ENCODE peak calls at places on chromosome 12, in ten cellular contexts. R, B, F, N, K, T, A, D, Y and H are unnamed samples.
A peak's percentile ranks its signal among the peaks of the same experiment; 100 is the strongest.

GRCh38 chr12:91181053-91181452 is 1.6 kb downstream of the DCN start:
- DNase-seq in R (no peak), B (peak; percentile 27), F (no peak), N (no peak), K (peak; percentile 34), T (peak; percentile 8), A (no peak), D (no peak), Y (no peak), H (no peak)

GRCh38 chr12:9405861-9406563 is 197.8 kb upstream of the PZP start:
- DNase-seq in R (no peak), B (no peak), F (no peak), N (no peak), K (no peak), T (no peak), A (no peak), D (no peak), Y (no peak), H (peak; percentile 53)

GRCh38 chr12:132806857-132807256 is 21.8 kb downstream of the GOLGA3 start:
- DNase-seq in R (peak; percentile 35), B (no peak), F (no peak), N (no peak), K (no peak), T (no peak), A (no peak), D (no peak), Y (no peak), H (no peak)

GRCh38 chr12:115511971-115512370 is 765.5 kb downstream of the MED13L start:
- DNase-seq in R (no peak), B (no peak), F (no peak), N (no peak), K (no peak), T (no peak), A (no peak), D (no peak), Y (no peak), H (peak; percentile 12)

GRCh38 chr12:124906606-124907261 is 7.7 kb downstream of the UBC start:
- DNase-seq in R (peak; percentile 86), B (peak; percentile 95), F (peak; percentile 95), N (peak; percentile 88), K (peak; percentile 90), T (peak; percentile 75), A (peak; percentile 84), D (peak; percentile 99), Y (no peak), H (peak; percentile 80)

GRCh38 chr12:104604070-104604994 is 147.6 kb downstream of the CHST11 start:
- DNase-seq in R (no peak), B (peak; percentile 98), F (peak; percentile 97), N (peak; percentile 48), K (peak; percentile 96), T (peak; percentile 97), A (peak; percentile 67), D (peak; percentile 35), Y (no peak), H (peak; percentile 55)

GRCh38 chr12:129067482-129067881 is 214.2 kb downstream of the GLT1D1 start:
- DNase-seq in R (no peak), B (no peak), F (peak; percentile 37), N (no peak), K (no peak), T (peak; percentile 4), A (no peak), D (no peak), Y (no peak), H (peak; percentile 80)

GRCh38 chr12:1592444-1593231 is 1.7 kb downstream of the FBXL14 start:
- DNase-seq in R (peak; percentile 68), B (no peak), F (peak; percentile 72), N (no peak), K (peak; percentile 84), T (peak; percentile 57), A (peak; percentile 53), D (peak; percentile 76), Y (no peak), H (peak; percentile 62)

GRCh38 chr12:113818833-113819232 is 147.3 kb downstream of the RBM19 start:
- DNase-seq in R (no peak), B (no peak), F (no peak), N (no peak), K (no peak), T (no peak), A (no peak), D (no peak), Y (no peak), H (peak; percentile 91)

GRCh38 chr12:119225454-119225853 is 46.7 kb downstream of the HSPB8 start:
- DNase-seq in R (no peak), B (no peak), F (no peak), N (no peak), K (no peak), T (no peak), A (no peak), D (no peak), Y (no peak), H (no peak)

GRCh38 chr12:132413931-132414588 is 75.9 kb upstream of the FBRSL1 start:
- DNase-seq in R (no peak), B (no peak), F (no peak), N (no peak), K (no peak), T (no peak), A (no peak), D (no peak), Y (no peak), H (peak; percentile 94)

GRCh38 chr12:22532317-22532716 is 12.0 kb downstream of the C2CD5 start:
- DNase-seq in R (no peak), B (no peak), F (no peak), N (no peak), K (no peak), T (no peak), A (no peak), D (no peak), Y (no peak), H (no peak)

GRCh38 chr12:22531205-22531604 is 13.1 kb downstream of the C2CD5 start:
- DNase-seq in R (no peak), B (no peak), F (no peak), N (no peak), K (no peak), T (no peak), A (no peak), D (no peak), Y (no peak), H (no peak)

GRCh38 chr12:22526836-22527235 is 17.5 kb downstream of the C2CD5 start:
- DNase-seq in R (no peak), B (no peak), F (no peak), N (no peak), K (no peak), T (no peak), A (no peak), D (no peak), Y (no peak), H (no peak)

GRCh38 chr12:22527999-22528398 is 16.3 kb downstream of the C2CD5 start:
- DNase-seq in R (no peak), B (peak; percentile 71), F (no peak), N (no peak), K (peak; percentile 80), T (peak; percentile 66), A (no peak), D (no peak), Y (no peak), H (no peak)

DNA sequence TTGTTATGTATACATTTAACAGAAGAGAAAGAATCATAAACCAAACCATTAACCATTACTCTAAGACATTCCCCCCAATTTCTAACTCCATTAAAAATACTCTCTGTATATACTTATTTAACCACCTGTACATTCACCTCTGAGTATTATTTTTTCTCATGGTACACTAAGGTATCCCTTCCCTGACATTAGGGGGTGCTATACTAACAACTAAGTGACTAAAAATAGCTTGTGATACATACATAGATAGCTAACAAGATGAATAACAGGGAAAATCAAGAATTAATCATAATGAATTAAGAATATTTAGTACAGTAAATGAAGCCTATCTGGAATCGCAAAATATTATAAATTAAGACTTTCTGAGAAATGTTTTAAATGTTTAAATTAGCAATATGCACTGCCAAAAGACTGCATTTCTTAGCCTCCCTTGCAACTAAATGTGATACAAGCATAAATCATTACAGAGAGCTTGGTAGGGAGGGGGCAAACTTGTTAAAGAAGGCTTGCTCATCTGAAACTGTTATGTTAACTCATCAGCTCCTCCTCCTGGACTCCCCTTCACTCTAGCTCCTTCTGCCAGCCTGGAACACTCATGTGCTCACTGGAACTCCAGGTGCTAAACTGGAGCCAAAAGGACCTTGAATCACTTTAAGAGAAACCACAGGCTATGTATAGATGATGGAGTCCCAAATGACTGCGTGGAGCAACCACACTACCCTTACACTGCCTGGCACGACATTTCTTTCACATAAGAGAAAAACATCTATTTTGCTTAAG is 14.9 kb downstream of the C2CD5 start:
- DNase-seq in R (peak; percentile 40), B (peak; percentile 36), F (no peak), N (no peak), K (peak; percentile 63), T (peak; percentile 26), A (no peak), D (no peak), Y (peak; percentile 8), H (no peak)
- H3K36me3 ChIP-seq in R (peaks cover 12% of the 10 kb centered on the region), B (no peaks in the 10 kb centered on the region), F (peaks cover 4% of the 10 kb centered on the region), N (no peaks in the 10 kb centered on the region), K (peaks cover 14% of the 10 kb centered on the region), T (peaks cover 12% of the 10 kb centered on the region), A (peaks cover 63% of the 10 kb centered on the region), D (no peaks in the 10 kb centered on the region), Y (peaks cover 2% of the 10 kb centered on the region), H (peaks cover 9% of the 10 kb centered on the region)

GRCh38 chr12:50186667-50187066 is 19.5 kb upstream of the CERS5 start:
- DNase-seq in R (no peak), B (peak; percentile 16), F (no peak), N (no peak), K (peak; percentile 54), T (peak; percentile 74), A (no peak), D (no peak), Y (no peak), H (no peak)
- H3K36me3 ChIP-seq in R (no peaks in the 10 kb centered on the region), B (peaks cover 12% of the 10 kb centered on the region), F (peaks cover 43% of the 10 kb centered on the region), N (no peaks in the 10 kb centered on the region), K (peaks cover 38% of the 10 kb centered on the region), T (peaks cover 29% of the 10 kb centered on the region), A (peaks cover 53% of the 10 kb centered on the region), D (peaks cover 10% of the 10 kb centered on the region), Y (peaks cover 10% of the 10 kb centered on the region), H (peaks cover 6% of the 10 kb centered on the region)

DNA sequence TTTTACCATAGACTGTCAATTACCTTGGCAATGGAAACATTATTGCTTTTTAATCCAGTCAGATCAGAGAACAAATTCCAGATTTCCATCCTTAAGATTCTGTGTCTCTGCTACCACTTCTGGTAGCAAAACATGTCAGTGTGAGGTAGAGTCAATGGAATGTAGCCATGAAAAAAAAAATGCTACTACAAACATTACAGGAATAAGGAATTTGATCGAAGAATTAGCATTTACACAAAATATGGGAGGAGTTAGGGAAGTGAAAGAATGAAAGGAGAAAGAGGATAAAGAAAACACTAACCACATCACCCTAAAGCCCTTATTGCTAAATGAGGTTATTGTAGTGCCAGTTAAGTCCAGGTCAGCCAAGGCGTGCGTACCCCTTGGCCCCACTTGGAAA is 9.2 kb downstream of the MED21 start:
- DNase-seq in R (no peak), B (no peak), F (no peak), N (no peak), K (peak; percentile 60), T (peak; percentile 29), A (no peak), D (no peak), Y (no peak), H (no peak)
- H3K36me3 ChIP-seq in R (peaks cover 42% of the 10 kb centered on the region), B (peaks cover 12% of the 10 kb centered on the region), F (peaks cover 19% of the 10 kb centered on the region), N (peaks cover 2% of the 10 kb centered on the region), K (peaks cover 24% of the 10 kb centered on the region), T (peaks cover 28% of the 10 kb centered on the region), A (peaks cover 76% of the 10 kb centered on the region), D (peaks cover 5% of the 10 kb centered on the region), Y (peaks cover 27% of the 10 kb centered on the region), H (peaks cover 15% of the 10 kb centered on the region)

DNA sequence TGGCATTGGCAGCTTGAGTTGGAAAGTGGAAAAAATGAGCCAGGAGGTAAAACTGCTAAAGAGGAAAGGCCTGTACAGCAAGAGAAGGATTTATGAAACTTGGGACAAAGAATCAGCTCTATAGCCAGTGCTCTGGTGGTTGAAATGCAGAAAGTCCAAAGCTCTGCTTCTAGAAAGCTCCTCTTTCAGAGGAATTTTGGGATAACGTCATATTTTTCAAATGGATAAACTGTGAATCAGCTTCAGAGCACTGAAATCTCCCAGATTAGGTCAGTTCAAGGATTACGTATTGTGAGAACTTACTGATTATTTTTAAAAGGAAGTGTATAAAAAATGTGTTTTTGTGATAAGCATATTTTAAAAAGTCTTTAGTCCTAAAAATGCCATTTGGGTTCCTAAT is 203.1 kb upstream of the CNOT2 start:
- DNase-seq in R (no peak), B (peak; percentile 92), F (peak; percentile 71), N (no peak), K (peak; percentile 72), T (peak; percentile 36), A (no peak), D (no peak), Y (no peak), H (no peak)
- H3K36me3 ChIP-seq in R (no peaks in the 10 kb centered on the region), B (no peaks in the 10 kb centered on the region), F (no peaks in the 10 kb centered on the region), N (no peaks in the 10 kb centered on the region), K (no peaks in the 10 kb centered on the region), T (no peaks in the 10 kb centered on the region), A (no peaks in the 10 kb centered on the region), D (no peaks in the 10 kb centered on the region), Y (no peaks in the 10 kb centered on the region), H (no peaks in the 10 kb centered on the region)